ENCODE peak calls at places on chromosomes 3 and 15, in five cellular contexts. V, N, W, P and R are unnamed samples.

GRCh38 chr3:13011369-13012227 is 61.6 kb downstream of the IQSEC1 start:
- DNase-seq in P (peak; percentile 97), W (no peak), N (no peak), V (no peak), R (no peak)

GRCh38 chr3:120472121-120472844 is 21.5 kb upstream of the FSTL1 start:
- DNase-seq in V (no peak), N (no peak), P (no peak), W (no peak), R (no peak)

GRCh38 chr15:80444680-80445251 is 40.6 kb downstream of the ARNT2 start:
- DNase-seq in N (no peak), P (no peak), V (no peak), W (no peak), R (no peak)

GRCh38 chr15:41042851-41043250 is 73.2 kb downstream of the INO80 start:
- DNase-seq in W (no peak), N (no peak), P (no peak), V (peak; percentile 72), R (no peak)

GRCh38 chr3:52452126-52452525 is 1.7 kb downstream of the TNNC1 start:
- DNase-seq in N (no peak), P (no peak), V (no peak), W (no peak), R (no peak)

GRCh38 chr3:35448121-35448520 is 191.2 kb upstream of the ARPP21 start:
- DNase-seq in N (peak; percentile 5), V (no peak), P (no peak), W (no peak), R (no peak)

GRCh38 chr3:3753416-3753815 is 45.8 kb upstream of the LRRN1 start:
- DNase-seq in P (no peak), N (no peak), V (no peak), W (no peak), R (no peak)

GRCh38 chr3:130905551-130905950 is 11.7 kb downstream of the ATP2C1 start:
- DNase-seq in P (no peak), V (peak; percentile 95), W (no peak), N (no peak), R (peak; percentile 88)

GRCh38 chr3:116517308-116517707 is 72.0 kb upstream of the LSAMP start:
- DNase-seq in V (peak; percentile 1), W (no peak), P (no peak), N (no peak), R (peak; percentile 2)
- TF ChIP-seq CTCF in V (peak; percentile 30), W (no peak), P (no peak), N (no peak), R (peak; percentile 20)

GRCh38 chr3:113626513-113627371 is 69.7 kb downstream of the USF3 start:
- DNase-seq in V (peak; percentile 61), N (peak; percentile 74), W (peak; percentile 30), P (peak; percentile 82), R (peak; percentile 72)
- H3K4me3 ChIP-seq in V (no peak overlapping the region), N (no peak overlapping the region), W (peak overlapping the region; percentile 23), P (no peak overlapping the region), R (no peak overlapping the region)

GRCh38 chr3:117616213-117616612 is 906.6 kb downstream of the TUSC7 start:
- DNase-seq in V (no peak), P (no peak), W (no peak), N (no peak), R (no peak)
- TF ChIP-seq CTCF in V (no peak), P (no peak), W (no peak), N (no peak), R (no peak)

GRCh38 chr15:51768018-51768417 is 16.6 kb downstream of the TMOD2 start:
- DNase-seq in N (peak; percentile 23), V (no peak), W (no peak), P (peak; percentile 81), R (no peak)
- H3K4me3 ChIP-seq in N (no peak overlapping the region), V (no peak overlapping the region), W (no peak overlapping the region), P (no peak overlapping the region), R (no peak overlapping the region)

GRCh38 chr3:172092658-172093057 is 53.3 kb downstream of the FNDC3B start:
- DNase-seq in N (no peak), V (no peak), P (no peak), W (no peak), R (no peak)

GRCh38 chr3:172098698-172099494 is 59.5 kb downstream of the FNDC3B start:
- DNase-seq in N (no peak), W (no peak), P (no peak), V (no peak), R (no peak)

GRCh38 chr3:172096881-172097420 is 57.6 kb downstream of the FNDC3B start:
- DNase-seq in V (peak; percentile 87), P (no peak), W (no peak), N (no peak), R (peak; percentile 90)

GRCh38 chr3:172097585-172097984 is 58.2 kb downstream of the FNDC3B start:
- DNase-seq in P (no peak), N (no peak), W (no peak), V (no peak), R (no peak)

GRCh38 chr3:172094621-172095557 is 55.5 kb downstream of the FNDC3B start:
- DNase-seq in P (no peak), V (no peak), W (no peak), N (no peak), R (no peak)
- TF ChIP-seq CTCF in P (no peak), V (no peak), W (no peak), N (no peak), R (no peak)

DNA sequence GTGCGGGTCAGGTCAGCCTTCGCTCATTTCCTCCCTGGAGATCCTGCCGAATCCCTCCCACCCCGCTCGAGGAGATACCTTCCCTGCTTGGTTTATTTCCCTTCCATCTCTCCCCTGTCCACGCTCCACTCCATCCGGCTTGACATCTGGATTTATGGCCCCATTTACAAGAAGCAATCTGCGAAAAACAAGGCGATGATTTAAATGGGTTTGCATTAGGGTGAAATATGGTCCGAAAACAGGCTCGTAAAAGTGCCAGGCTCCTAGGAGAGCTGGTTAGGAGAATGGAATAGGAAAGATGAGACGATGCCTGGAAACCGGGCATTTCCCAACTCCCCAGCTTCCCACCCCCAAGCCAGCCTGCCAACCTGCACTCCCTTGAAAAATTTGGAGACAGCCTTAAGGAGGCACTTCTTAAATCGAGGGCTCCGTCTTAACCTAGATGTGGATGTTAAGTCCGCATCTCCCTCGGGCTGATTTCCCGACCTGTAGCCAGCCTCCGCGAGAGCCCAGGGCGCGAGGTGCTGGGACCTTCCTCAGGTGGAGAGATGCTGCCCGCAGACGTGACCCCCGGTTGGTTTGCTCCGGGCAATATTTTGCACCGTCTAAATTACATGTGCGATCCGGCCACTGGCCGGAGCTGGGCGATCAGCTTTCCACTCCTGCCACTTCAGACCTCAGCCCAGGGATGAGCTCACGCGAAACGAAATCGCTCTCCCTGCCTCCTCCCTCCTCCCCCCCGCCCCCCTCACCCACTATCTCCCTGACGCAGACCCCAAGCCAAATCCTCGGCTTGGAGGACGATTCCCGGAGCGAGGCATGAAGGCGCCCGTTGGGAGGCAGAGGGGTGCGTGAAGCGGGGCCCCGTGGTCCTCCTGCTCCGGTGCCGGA is 1.3 kb downstream of the GRM7 start:
- DNase-seq in P (no peak), N (no peak), W (no peak), V (no peak), R (no peak)
- H3K4me3 ChIP-seq in P (no peak overlapping the region), N (peak overlapping the region; percentile 47), W (no peak overlapping the region), V (no peak overlapping the region), R (no peak overlapping the region)

DNA sequence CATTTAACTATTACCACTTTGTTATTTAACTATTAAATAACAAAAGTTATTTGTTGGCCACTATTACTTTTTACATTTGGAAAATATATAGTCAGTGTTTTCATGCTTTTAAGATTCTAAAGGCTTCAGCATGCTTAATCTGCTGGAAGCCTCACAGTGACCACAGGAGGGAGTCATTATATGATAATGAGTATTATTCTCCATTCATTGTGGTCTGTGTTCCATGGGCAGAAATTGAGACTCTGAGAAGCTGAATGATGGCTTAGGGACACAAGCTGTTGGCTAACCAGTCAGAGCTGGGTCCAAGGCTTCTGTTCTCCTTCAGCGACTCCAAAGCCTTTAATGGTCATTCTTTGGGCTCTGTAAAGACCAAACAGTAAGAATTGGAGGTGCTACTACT is 64.7 kb downstream of the BFSP2 start:
- DNase-seq in N (no peak), W (no peak), V (peak; percentile 41), P (no peak), R (peak; percentile 68)
- TF ChIP-seq CTCF in N (no peak), W (no peak), V (peak; percentile 54), P (peak; percentile 41), R (peak; percentile 53)

DNA sequence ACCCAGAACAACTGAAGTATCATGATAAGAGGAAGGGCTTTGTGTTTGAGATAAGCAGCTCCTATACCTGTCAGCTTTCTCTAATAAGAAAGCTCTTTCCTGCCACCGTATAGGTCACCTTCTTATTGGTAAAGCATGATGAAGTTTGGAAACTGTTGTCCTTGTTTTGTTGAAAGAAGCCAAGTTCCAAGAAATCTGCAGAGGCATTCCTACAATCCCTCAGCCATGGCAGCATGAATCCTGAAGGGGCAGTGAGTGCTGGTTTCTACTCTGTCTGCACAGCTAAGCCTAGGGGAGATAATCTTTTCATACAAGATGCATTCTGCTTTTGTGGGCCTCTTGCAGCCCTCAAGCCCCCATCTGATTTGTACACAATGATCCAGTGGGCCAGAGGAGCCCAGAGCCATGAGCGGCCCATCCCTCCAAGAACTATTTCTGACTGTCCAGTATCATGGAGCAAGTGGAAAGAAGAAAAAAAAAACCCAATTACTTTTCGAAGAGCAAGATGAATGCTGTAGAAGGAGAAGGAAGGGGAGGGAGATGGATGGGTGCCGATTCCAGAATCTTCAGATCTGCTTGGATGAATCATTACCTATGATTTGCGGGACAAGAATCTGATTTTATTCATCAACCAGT is 1.9 kb upstream of the THBS1 start:
- DNase-seq in N (no peak), P (no peak), W (no peak), V (no peak), R (peak; percentile 65)
- H3K4me3 ChIP-seq in N (no peak overlapping the region), P (no peak overlapping the region), W (peak overlapping the region; percentile 65), V (peak overlapping the region; percentile 80), R (peak overlapping the region; percentile 91)